ENCODE peak calls at places on chromosomes 16 and 17, in seven cellular contexts. Z is sigmoid colon; K is stimulated activated CD8-positive, alpha-beta memory T cell treated with anti-CD3 and anti-CD28 coated beads, Interleukin-4, amount 100 ng/mL, for 24 hours; V is ACHN; F is central memory CD4-positive, alpha-beta T cell; Y is posterior cingulate gyrus; M is NCI-H510A treated with DMSO at 0.1 percent for 48 hours. X is an unnamed sample.

GRCh38 chr16:17177242-17177967 is 293.4 kb downstream of the XYLT1 start:
- DNase-seq in K (no peak), Z (no peak), V (no peak), M (peak), Y (no peak), F (no peak), X (no peak)

GRCh38 chr16:87068751-87069150 is 248.4 kb downstream of the C16orf95 start:
- DNase-seq in F (no peak), K (no peak), Z (peak), Y (peak), M (no peak), V (no peak), X (no peak)

GRCh38 chr17:17140590-17140980 is 65.5 kb downstream of the PLD6 start:
- DNase-seq in K (no peak), M (no peak), F (no peak), V (peak), Y (peak), Z (no peak), X (no peak)

GRCh38 chr17:44137891-44138709 is 3.6 kb upstream of the HROB start:
- DNase-seq in V (peak), F (no peak), K (peak), M (peak), Y (peak), Z (peak), X (no peak)

GRCh38 chr16:10867199-10867598 is 9.8 kb upstream of the CIITA start:
- DNase-seq in Z (no peak), V (no peak), M (no peak), K (no peak), F (no peak), Y (no peak), X (no peak)

GRCh38 chr16:89695875-89696597 is 5.5 kb downstream of the SPATA2L start:
- DNase-seq in Z (no peak), Y (peak), F (no peak), M (no peak), K (no peak), V (no peak), X (no peak)

GRCh38 chr17:14622622-14623101 is 321.8 kb downstream of the HS3ST3B1 start:
- DNase-seq in V (no peak), K (no peak), Z (no peak), M (no peak), F (no peak), Y (no peak), X (no peak)

GRCh38 chr17:65876985-65877384 is 314.9 kb downstream of the CEP112 start:
- DNase-seq in Y (no peak), V (no peak), M (no peak), K (no peak), F (no peak), Z (no peak), X (no peak)

GRCh38 chr17:64343833-64344637 is 46.6 kb downstream of the PECAM1 start:
- DNase-seq in V (no peak), Z (peak), Y (peak), M (peak), F (peak), K (no peak), X (no peak)

GRCh38 chr17:77242118-77242800 is 101.5 kb downstream of the SEC14L1 start:
- DNase-seq in K (no peak), V (no peak), Y (peak), Z (no peak), F (no peak), M (peak), X (no peak)

GRCh38 chr17:80470603-80471002 is 5.8 kb downstream of the NPTX1 start:
- DNase-seq in Y (no peak), Z (no peak), V (no peak), F (no peak), K (no peak), M (no peak), X (no peak)

GRCh38 chr16:88992351-88993005 is 15.5 kb upstream of the CBFA2T3 start:
- DNase-seq in M (no peak), Y (no peak), V (no peak), Z (no peak), K (no peak), F (no peak), X (no peak)

GRCh38 chr17:83025636-83026280 is 53.7 kb upstream of the METRNL start:
- DNase-seq in V (no peak), F (no peak), M (no peak), Z (no peak), Y (peak), K (no peak), X (no peak)

GRCh38 chr17:31680126-31680525 is 178.9 kb downstream of the COPRS start:
- DNase-seq in Y (peak), Z (no peak), V (no peak), K (no peak), F (no peak), M (no peak), X (no peak)

GRCh38 chr17:75159196-75160031 is 5.1 kb upstream of the JPT1 start:
- DNase-seq in Z (no peak), M (no peak), V (no peak), K (no peak), F (no peak), Y (no peak), X (no peak)

GRCh38 chr17:61405686-61406542 is 6.3 kb downstream of the TBX2 start:
- DNase-seq in M (no peak), F (no peak), K (no peak), Z (peak), Y (peak), V (no peak), X (no peak)

GRCh38 chr17:21362331-21362931 is 13.7 kb upstream of the KCNJ12 start:
- DNase-seq in F (no peak), V (no peak), Y (no peak), M (no peak), K (no peak), Z (no peak), X (no peak)

GRCh38 chr17:28648698-28649097 is 3.7 kb upstream of the BLTP2 start:
- DNase-seq in Y (peak), M (no peak), Z (no peak), K (no peak), V (no peak), F (no peak), X (no peak)

GRCh38 chr16:89697161-89697615 is 4.3 kb downstream of the SPATA2L start:
- DNase-seq in Z (no peak), V (no peak), K (no peak), Y (no peak), M (no peak), F (no peak), X (no peak)

GRCh38 chr16:58047557-58048348 is 22.2 kb downstream of the MMP15 start:
- DNase-seq in F (no peak), Y (peak), Z (no peak), V (no peak), M (no peak), K (no peak), X (no peak)

GRCh38 chr17:67246648-67247415 is 1.8 kb upstream of the HELZ start:
- DNase-seq in K (no peak), V (peak), Y (no peak), Z (no peak), F (peak), M (no peak), X (no peak)

GRCh38 chr16:65070831-65071230 is 51.0 kb downstream of the CDH11 start:
- DNase-seq in V (peak), K (no peak), M (no peak), Y (peak), F (no peak), Z (peak), X (peak)

GRCh38 chr17:81665205-81666091 is 957 bp downstream of the OXLD1 start:
- DNase-seq in F (peak), V (peak), Y (peak), Z (peak), K (no peak), M (peak), X (no peak)

GRCh38 chr16:27470567-27471431 is 68.8 kb downstream of the IL21R start:
- DNase-seq in F (no peak), M (no peak), K (no peak), Z (no peak), Y (peak), V (peak), X (no peak)

GRCh38 chr16:27428035-27428785 is 26.2 kb downstream of the IL21R start:
- DNase-seq in M (no peak), Y (peak), V (peak), Z (peak), F (no peak), K (no peak), X (no peak)

GRCh38 chr17:13939222-13939621 is 130.1 kb upstream of the COX10 start:
- DNase-seq in Z (no peak), V (no peak), F (no peak), M (no peak), Y (no peak), K (no peak), X (no peak)

GRCh38 chr17:50633683-50634082 is 998 bp upstream of the ABCC3 start:
- DNase-seq in Z (no peak), Y (peak), F (no peak), M (no peak), K (no peak), V (no peak), X (no peak)

GRCh38 chr17:8138672-8139371 is 13.4 kb downstream of the PER1 start:
- DNase-seq in V (peak), K (peak), Z (peak), Y (peak), F (peak), M (peak), X (peak)

GRCh38 chr17:5042152-5043022 is 7.2 kb upstream of the SLC52A1 start:
- DNase-seq in V (no peak), F (peak), M (no peak), K (no peak), Y (no peak), Z (no peak), X (no peak)

GRCh38 chr16:77574867-77575619 is 140.2 kb upstream of the ADAMTS18 start:
- DNase-seq in F (no peak), K (no peak), Z (no peak), Y (no peak), V (no peak), M (no peak), X (no peak)

GRCh38 chr17:76688165-76688622 is 22.6 kb downstream of the MXRA7 start:
- DNase-seq in V (peak), M (no peak), K (no peak), Z (peak), F (no peak), Y (no peak), X (no peak)

GRCh38 chr17:51461578-51462004 is 201.2 kb downstream of the UTP18 start:
- DNase-seq in M (peak), V (peak), F (peak), K (peak), Z (no peak), Y (peak), X (peak)

GRCh38 chr17:9090641-9091096 is 69.4 kb downstream of the NTN1 start:
- DNase-seq in M (no peak), V (no peak), F (no peak), Y (no peak), K (no peak), Z (peak), X (peak)

GRCh38 chr16:22712471-22712870 is 101.5 kb upstream of the HS3ST2 start:
- DNase-seq in Y (no peak), V (no peak), Z (no peak), F (no peak), K (no peak), M (no peak), X (no peak)

GRCh38 chr16:4350787-4351659 is at the start of gene PAM16:
- DNase-seq in F (peak), Z (peak), K (peak), M (peak), Y (peak), V (peak), X (peak)

GRCh38 chr16:87841608-87842208 is 27.6 kb downstream of the SLC7A5 start:
- DNase-seq in K (no peak), Y (no peak), Z (no peak), M (no peak), F (no peak), V (no peak), X (no peak)

GRCh38 chr17:73909156-73909555 is 264.9 kb upstream of the SDK2 start:
- DNase-seq in Y (peak), V (no peak), M (no peak), F (no peak), Z (no peak), K (no peak), X (no peak)

GRCh38 chr17:4249452-4250029 is 14.2 kb downstream of the ANKFY1 start:
- DNase-seq in V (peak), Y (no peak), F (peak), Z (no peak), K (no peak), M (peak), X (peak)